ENCODE peak calls at places on chromosomes 13 and 19, in eight cellular contexts. E is iPS-NIHi11; S is gastrocnemius medialis; P is left cardiac atrium; X is left colon; D is stimulated activated CD4-positive, alpha-beta T cell treated with anti-CD3 and anti-CD28 coated beads, Interleukin-12 subunit alpha, Interleukin-12 subunit beta, amount 100 ng/mL, for 4 hours; O is RWPE1; M is NCI-H1105 treated with DMSO at 0.1 percent for 48 hours. A is an unnamed sample.

GRCh38 chr13:109751477-109751876 is 34.9 kb downstream of the IRS2 start:
- DNase-seq in E (no peak), S (no peak), P (no peak), X (no peak), D (no peak), O (no peak), M (no peak), A (peak)

GRCh38 chr13:40401911-40402776 is 264.3 kb downstream of the FOXO1 start:
- DNase-seq in E (peak), S (peak), P (peak), X (peak), D (peak), O (peak), M (no peak), A (peak)

GRCh38 chr19:45349126-45349415 is 8.5 kb downstream of the KLC3 start:
- DNase-seq in E (peak), S (no peak), P (no peak), X (no peak), D (no peak), O (no peak), M (no peak), A (no peak)

GRCh38 chr13:99984463-99985242 is 3.1 kb downstream of the ZIC2 start:
- DNase-seq in E (no peak), S (no peak), P (no peak), X (no peak), D (no peak), O (no peak), M (peak), A (no peak)

GRCh38 chr13:53159439-53159838 is 130.8 kb downstream of the OLFM4 start:
- DNase-seq in E (peak), S (no peak), P (no peak), X (no peak), D (no peak), O (no peak), M (no peak), A (no peak)

GRCh38 chr19:391199-391557 is 17.8 kb downstream of the C2CD4C start:
- DNase-seq in E (no peak), S (no peak), P (no peak), X (no peak), D (no peak), O (no peak), M (no peak), A (no peak)

GRCh38 chr19:6611441-6611852 is 20.5 kb upstream of the CD70 start:
- DNase-seq in E (no peak), S (no peak), P (no peak), X (no peak), D (no peak), O (peak), M (no peak), A (no peak)

GRCh38 chr13:49976314-49977258 is 20.3 kb upstream of the TRIM13 start:
- DNase-seq in E (peak), S (peak), P (peak), X (peak), D (peak), O (peak), M (peak), A (peak)

GRCh38 chr19:12745166-12745897 is 6.3 kb upstream of the BEST2 start:
- DNase-seq in E (no peak), S (no peak), P (no peak), X (no peak), D (no peak), O (no peak), M (no peak), A (no peak)

GRCh38 chr19:53980553-53981407 is 10.7 kb upstream of the CACNG6 start:
- DNase-seq in E (peak), S (peak), P (peak), X (no peak), D (no peak), O (peak), M (no peak), A (no peak)

GRCh38 chr13:79404985-79405384 is 1.1 kb downstream of the RBM26 start:
- DNase-seq in E (no peak), S (no peak), P (no peak), X (no peak), D (peak), O (peak), M (no peak), A (no peak)

GRCh38 chr19:34664870-34665269 is 12.1 kb downstream of the SCGB2B2 start:
- DNase-seq in E (no peak), S (no peak), P (no peak), X (no peak), D (no peak), O (no peak), M (no peak), A (no peak)

GRCh38 chr13:112877066-112877465 is 91.9 kb upstream of the MCF2L start:
- DNase-seq in E (no peak), S (no peak), P (peak), X (peak), D (no peak), O (no peak), M (no peak), A (no peak)

A was measured in SJSA1.